ENCODE peak calls at places on chromosomes 11 and 22, in ten cellular contexts. P, L, B, H, F, T, V, K, N and O are unnamed samples.

GRCh38 chr11:75082601-75083216 is 14.0 kb downstream of the OR2AT4 start:
- DNase-seq in K (no peak), L (no peak), F (no peak), V (no peak), T (no peak), B (no peak), N (no peak), P (no peak), H (no peak), O (no peak)

GRCh38 chr11:8593935-8594909 is at the start of gene STK33:
- DNase-seq in T (peak), N (peak), F (peak), H (peak), V (no peak), K (no peak), P (peak), B (no peak), L (no peak), O (peak)

GRCh38 chr11:1351278-1351937 is 38.3 kb upstream of the BRSK2 start:
- DNase-seq in L (peak), K (no peak), F (no peak), H (peak), V (no peak), N (no peak), P (no peak), T (no peak), B (no peak), O (no peak)

GRCh38 chr11:117083011-117083940 is 15.0 kb downstream of the SIK3 start:
- DNase-seq in P (no peak), F (no peak), L (no peak), K (no peak), T (no peak), B (no peak), H (peak), N (no peak), V (no peak), O (no peak)

GRCh38 chr22:17234144-17234623 is 14.9 kb upstream of the ADA2 start:
- DNase-seq in N (no peak), P (no peak), T (peak), L (no peak), F (no peak), H (no peak), B (peak), K (peak), V (no peak), O (no peak)

GRCh38 chr11:57349491-57350274 is 11.5 kb downstream of the P2RX3 start:
- DNase-seq in H (peak), F (peak), V (peak), N (peak), B (peak), K (no peak), P (peak), T (peak), L (no peak), O (peak)

GRCh38 chr22:35409783-35410662 is 10.1 kb downstream of the MCM5 start:
- DNase-seq in T (no peak), P (peak), H (no peak), B (no peak), N (no peak), L (no peak), K (no peak), F (no peak), V (no peak), O (peak)

GRCh38 chr11:62169448-62169847 is 20.6 kb upstream of the SCGB1D1 start:
- DNase-seq in P (no peak), H (no peak), T (no peak), F (no peak), K (no peak), N (no peak), V (no peak), B (no peak), L (no peak), O (no peak)

GRCh38 chr11:75269367-75269660 is 28.7 kb downstream of the TPBGL start:
- DNase-seq in N (no peak), L (no peak), V (no peak), H (no peak), K (no peak), T (no peak), B (no peak), P (no peak), F (no peak), O (no peak)

GRCh38 chr11:56990702-56991101 is 2.0 kb downstream of the OR5AK2 start:
- DNase-seq in V (no peak), T (no peak), N (no peak), H (no peak), F (no peak), B (no peak), P (no peak), K (no peak), L (no peak), O (no peak)

GRCh38 chr11:109062445-109062844 is 359.5 kb upstream of the C11orf87 start:
- DNase-seq in F (no peak), N (no peak), B (peak), L (no peak), T (peak), K (no peak), V (no peak), P (no peak), H (no peak), O (no peak)

GRCh38 chr11:70532728-70533127 is 134.4 kb downstream of the CTTN start:
- DNase-seq in L (no peak), F (no peak), K (no peak), P (no peak), T (no peak), H (no peak), V (no peak), N (no peak), B (no peak), O (no peak)

GRCh38 chr11:1208361-1209261 is 14.3 kb upstream of the MUC5B start:
- DNase-seq in P (no peak), T (no peak), B (no peak), K (no peak), L (no peak), H (no peak), V (no peak), N (no peak), F (no peak), O (no peak)

GRCh38 chr11:8913961-8914660 is 3.1 kb downstream of the AKIP1 start:
- DNase-seq in L (peak), T (peak), N (peak), F (peak), B (peak), V (no peak), K (no peak), P (peak), H (peak), O (no peak)

GRCh38 chr22:49323751-49324415 is 503.8 kb downstream of the BRD1 start:
- DNase-seq in N (no peak), F (no peak), L (no peak), H (no peak), K (no peak), B (no peak), T (no peak), V (no peak), P (no peak), O (no peak)

GRCh38 chr22:35307892-35308291 is 8.2 kb downstream of the TOM1 start:
- DNase-seq in P (no peak), V (no peak), F (no peak), K (no peak), H (no peak), N (no peak), T (no peak), B (no peak), L (no peak), O (no peak)

GRCh38 chr22:27094633-27095308 is 437.4 kb downstream of the MIAT start:
- DNase-seq in K (no peak), B (no peak), P (no peak), N (no peak), F (no peak), L (no peak), H (no peak), V (no peak), T (peak), O (no peak)

GRCh38 chr22:38965614-38966378 is 8.4 kb downstream of the APOBEC3A start:
- DNase-seq in H (no peak), P (no peak), K (no peak), F (no peak), T (no peak), L (no peak), V (no peak), N (no peak), B (no peak), O (no peak)

GRCh38 chr11:84021291-84021690 is 735.1 kb upstream of the CCDC90B start:
- DNase-seq in P (no peak), F (no peak), V (no peak), T (no peak), K (no peak), H (no peak), L (no peak), B (no peak), N (no peak), O (no peak)

GRCh38 chr11:79168530-79169110 is 272.2 kb downstream of the TENM4 start:
- DNase-seq in H (no peak), L (no peak), V (no peak), P (no peak), F (no peak), K (no peak), N (no peak), B (no peak), T (no peak), O (no peak)

GRCh38 chr11:69636870-69637600 is 3.9 kb upstream of the CCND1 start:
- DNase-seq in H (no peak), F (no peak), T (no peak), N (no peak), B (no peak), K (no peak), V (no peak), P (no peak), L (no peak), O (no peak)